ENCODE peak calls at places on chromosomes 12 and 14, in four cellular contexts. F is K562, S is HepG2, M is GM12878. B is an unnamed sample.

GRCh38 chr12:75315518-75315917 is 14.6 kb downstream of the CAPS2 start:
- DNase-seq in F (no peak), S (no peak), M (no peak), B (no peak)

GRCh38 chr14:82872494-82872893 is 1338.8 kb upstream of the SEL1L start:
- DNase-seq in F (no peak), S (no peak), M (no peak), B (peak)

GRCh38 chr14:104178279-104178678 is 39.9 kb downstream of the KIF26A start:
- DNase-seq in F (no peak), S (no peak), M (no peak), B (no peak)

GRCh38 chr12:53115112-53115890 is 12.0 kb downstream of the SOAT2 start:
- DNase-seq in F (peak), S (no peak), M (no peak), B (no peak)

GRCh38 chr14:100736269-100737180 is 9.8 kb downstream of the DLK1 start:
- DNase-seq in F (peak), S (no peak), M (no peak), B (peak)

GRCh38 chr14:22509036-22509709 is 79.9 kb downstream of the DAD1 start:
- DNase-seq in F (no peak), S (no peak), M (peak), B (peak)

GRCh38 chr12:57724003-57724935 is 14.3 kb downstream of the AGAP2 start:
- DNase-seq in F (no peak), S (no peak), M (no peak), B (no peak)

GRCh38 chr14:44634692-44635091 is 127.6 kb upstream of the FSCB start:
- DNase-seq in F (no peak), S (no peak), M (no peak), B (no peak)

GRCh38 chr14:32021341-32021740 is 55.8 kb upstream of the ARHGAP5 start:
- DNase-seq in F (no peak), S (no peak), M (no peak), B (no peak)

GRCh38 chr12:9106610-9107541 is 8.8 kb downstream of the A2M start:
- DNase-seq in F (no peak), S (no peak), M (no peak), B (no peak)

GRCh38 chr12:98418357-98419075 is 96.9 kb upstream of the TMPO start:
- DNase-seq in F (peak), S (no peak), M (no peak), B (peak)

GRCh38 chr14:71416392-71416791 is 509.1 kb downstream of the PCNX1 start:
- DNase-seq in F (no peak), S (no peak), M (no peak), B (no peak)

GRCh38 chr12:132554857-132555630 is 55.3 kb downstream of the LRCOL1 start:
- DNase-seq in F (peak), S (peak), M (no peak), B (peak)

GRCh38 chr12:111775205-111776193 is 8.8 kb downstream of the ALDH2 start:
- DNase-seq in F (peak), S (peak), M (peak), B (peak)

DNA sequence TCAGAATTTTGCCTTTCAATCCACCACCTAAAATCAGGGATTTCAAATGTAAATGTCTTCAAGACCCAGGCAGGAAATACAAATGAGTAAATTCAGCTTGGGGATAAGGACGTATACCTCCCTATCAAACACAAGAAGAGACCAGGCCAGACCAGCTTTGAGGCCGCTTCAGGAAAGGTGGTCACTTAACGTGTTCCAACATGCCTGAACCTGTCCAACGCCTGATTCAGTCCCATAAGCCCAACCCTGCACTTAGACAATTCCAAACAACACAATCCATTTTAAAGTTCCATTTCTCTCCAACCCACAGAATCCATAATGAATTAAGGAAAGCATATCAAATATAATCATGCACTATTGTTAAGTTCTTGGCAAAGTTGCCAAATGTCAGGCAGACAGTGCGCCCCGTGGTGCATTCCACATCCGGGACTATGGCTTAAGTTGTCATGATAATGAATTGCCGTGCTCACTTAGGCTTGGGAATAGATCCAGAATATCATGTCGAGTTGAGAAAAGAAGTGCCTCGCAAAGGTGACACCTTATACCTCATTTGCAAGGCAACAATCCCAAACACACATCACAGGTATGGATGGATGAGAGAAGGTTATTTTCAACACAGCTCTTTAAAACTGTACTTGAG is 35.5 kb downstream of the CCDC60 start:
- DNase-seq in F (no peak), S (no peak), M (no peak), B (no peak)
- TF ChIP-seq POLR2AphosphoS5 in F (no peak), S (no peak), M (no peak), B (no peak)

DNA sequence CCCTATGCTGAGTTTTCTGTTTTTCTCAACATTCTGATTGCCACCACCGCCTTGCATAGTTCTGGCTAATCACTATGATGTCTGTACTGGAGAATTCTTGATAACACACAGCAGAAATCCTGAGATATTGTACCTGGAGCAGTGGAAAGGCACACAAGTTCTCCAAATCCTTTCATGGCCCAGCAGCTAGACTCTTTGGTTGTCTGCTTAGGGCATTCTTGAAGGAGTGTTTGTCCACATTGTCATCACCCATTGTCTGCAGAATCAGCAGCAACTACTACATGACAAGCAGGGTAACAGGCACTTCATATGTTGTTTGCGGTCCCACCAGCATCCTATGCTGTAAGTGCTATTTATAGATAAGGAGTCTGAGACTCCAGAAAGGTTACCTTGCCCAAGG is 128.9 kb downstream of the DAAM1 start:
- DNase-seq in F (no peak), S (no peak), M (no peak), B (no peak)
- TF ChIP-seq SMC3 in F (no peak), S (no peak), M (no peak), B (no peak)

GRCh38 chr14:24277606-24278321 is 6.4 kb upstream of the RABGGTA start:
- DNase-seq in F (no peak), S (no peak), M (no peak), B (no peak)
- TF ChIP-seq POLR2AphosphoS5 in F (no peak), S (no peak), M (no peak), B (no peak)

GRCh38 chr12:33296529-33296928 is 143.1 kb downstream of the SYT10 start:
- DNase-seq in F (no peak), S (no peak), M (no peak), B (no peak)
- TF ChIP-seq SMC3 in F (no peak), S (no peak), M (no peak), B (no peak)

GRCh38 chr12:6323995-6324711 is 13.7 kb downstream of the PLEKHG6 start:
- DNase-seq in F (no peak), S (no peak), M (no peak), B (no peak)

GRCh38 chr12:6322352-6322751 is 11.9 kb downstream of the PLEKHG6 start:
- DNase-seq in F (no peak), S (no peak), M (no peak), B (no peak)

GRCh38 chr12:6322969-6323339 is 12.5 kb downstream of the PLEKHG6 start:
- DNase-seq in F (no peak), S (no peak), M (no peak), B (no peak)

GRCh38 chr12:6321905-6322304 is 11.4 kb downstream of the PLEKHG6 start:
- DNase-seq in F (no peak), S (peak), M (no peak), B (no peak)

DNA sequence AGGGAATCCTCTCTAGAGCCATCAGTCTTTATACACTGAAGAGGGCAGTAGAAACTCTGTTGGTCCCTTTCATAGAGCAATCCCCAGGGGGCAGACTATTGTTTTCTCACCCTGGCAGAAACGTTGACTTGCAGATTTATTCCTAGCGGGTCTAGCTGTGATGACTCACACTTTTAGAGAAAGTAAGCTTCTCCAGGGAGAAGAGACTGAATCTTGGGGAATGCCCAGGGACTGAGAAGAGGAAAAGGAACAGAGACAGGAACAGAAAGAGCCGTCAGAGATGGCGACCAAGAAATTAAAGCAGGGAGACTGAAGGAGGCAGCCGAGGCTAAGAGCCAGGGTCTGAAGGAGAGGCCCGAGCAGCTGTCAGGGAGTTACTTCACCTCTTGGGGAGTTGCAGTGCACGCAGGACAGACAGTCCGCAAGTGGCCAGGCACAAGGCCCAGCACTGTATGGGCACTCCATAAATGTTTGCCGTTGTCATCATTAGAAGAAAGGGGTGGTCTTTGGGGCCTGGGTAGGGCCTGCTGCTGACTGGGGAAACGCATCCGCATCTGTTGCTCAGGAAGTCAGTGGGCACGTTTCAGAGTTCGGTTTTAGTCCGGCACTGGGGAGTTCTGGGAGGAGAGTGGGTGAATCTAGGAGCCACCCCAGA is 13.0 kb downstream of the PLEKHG6 start:
- DNase-seq in F (peak), S (peak), M (peak), B (peak)
- TF ChIP-seq POLR2AphosphoS5 in F (no peak), S (no peak), M (no peak), B (peak)

DNA sequence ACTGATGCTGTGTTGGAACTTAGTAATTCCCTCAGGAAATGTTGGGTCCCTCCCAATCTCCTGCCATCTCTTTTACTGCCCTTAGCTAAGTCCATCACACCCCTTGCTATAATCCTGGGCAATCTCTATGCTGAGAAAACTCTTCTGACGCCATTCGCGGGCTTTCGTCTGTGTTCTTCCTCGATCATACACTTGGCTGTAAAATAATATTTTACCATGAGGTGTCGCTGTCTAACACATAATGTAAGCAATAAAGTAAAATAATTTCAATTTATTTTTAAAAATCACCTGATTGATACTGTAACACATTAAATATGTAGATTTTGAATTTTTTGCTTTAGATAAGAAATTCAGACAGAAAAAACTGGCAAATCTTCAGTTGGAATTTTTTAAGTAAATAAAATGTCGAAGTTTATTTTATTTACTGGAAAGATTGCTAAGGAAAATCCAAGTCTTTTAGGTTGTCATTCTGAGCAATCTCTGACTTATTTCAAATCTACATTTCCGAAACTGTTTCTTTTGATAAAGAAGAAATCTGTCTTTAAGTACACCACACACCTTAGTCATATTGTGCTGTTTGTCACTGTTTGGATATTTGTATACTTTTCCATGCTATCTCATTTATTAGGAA is 304.0 kb upstream of the SSTR1 start:
- DNase-seq in F (peak), S (peak), M (no peak), B (peak)
- TF ChIP-seq SMC3 in F (peak), S (peak), M (no peak), B (no peak)

GRCh38 chr12:32273712-32274111 is 125.6 kb upstream of the FGD4 start:
- DNase-seq in F (peak), S (no peak), M (no peak), B (no peak)
- TF ChIP-seq POLR2AphosphoS5 in F (peak), S (no peak), M (peak), B (no peak)

GRCh38 chr12:48285751-48286650 is 64.7 kb downstream of the ZNF641 start:
- DNase-seq in F (no peak), S (no peak), M (no peak), B (no peak)
- TF ChIP-seq SMC3 in F (no peak), S (no peak), M (no peak), B (no peak)

DNA sequence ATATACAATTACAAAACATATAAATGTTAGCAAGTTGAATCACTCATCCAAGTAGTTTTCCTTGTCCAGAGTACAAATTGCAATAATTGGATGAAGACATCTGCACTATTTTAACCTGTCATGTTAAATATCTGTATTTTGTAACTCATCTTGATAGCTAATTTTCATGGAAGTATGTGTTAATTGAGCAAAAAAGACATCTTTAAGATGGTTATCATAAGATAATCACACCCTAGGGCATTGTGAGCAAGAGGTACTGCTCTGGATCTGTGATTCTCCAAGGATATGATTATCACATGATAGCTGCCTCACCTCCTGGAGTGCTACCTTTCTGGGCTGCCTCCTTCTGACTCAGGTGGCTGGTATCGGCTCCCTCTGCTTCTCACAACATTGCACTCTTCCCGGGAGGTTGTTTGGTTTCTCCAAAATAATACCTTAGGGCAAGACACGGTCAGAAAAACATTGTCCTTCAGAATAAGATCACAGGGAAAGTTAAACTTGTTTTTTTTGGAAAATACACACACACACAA is 260.6 kb upstream of the G2E3 start:
- DNase-seq in F (no peak), S (no peak), M (no peak), B (no peak)
- TF ChIP-seq POLR2AphosphoS5 in F (no peak), S (no peak), M (no peak), B (no peak)